ENCODE peak calls at places on chromosomes 3 and 15, in nine cellular contexts. O, X, G, V, Q, K, Y, P and R are unnamed samples.
A peak's percentile ranks its signal among the peaks of the same experiment; 100 is the strongest.

GRCh38 chr15:59371458-59372351 is 966 bp downstream of the MYO1E start:
- DNase-seq in O (peak; percentile 74), X (peak; percentile 25), G (no peak), V (no peak), Q (peak; percentile 75), K (no peak), Y (no peak), P (peak; percentile 76), R (peak; percentile 53)

GRCh38 chr3:178083906-178084823 is 452.1 kb upstream of the KCNMB2 start:
- DNase-seq in O (no peak), X (peak; percentile 77), G (peak; percentile 2), V (peak; percentile 48), Q (peak; percentile 11), K (no peak), Y (peak; percentile 11), P (no peak), R (no peak)

GRCh38 chr3:174198199-174198598 is 660.9 kb upstream of the NAALADL2 start:
- DNase-seq in O (no peak), X (peak; percentile 54), G (no peak), V (peak; percentile 17), Q (no peak), K (no peak), Y (no peak), P (no peak), R (no peak)

GRCh38 chr3:156811092-156811862 is 14.9 kb upstream of the LEKR1 start:
- DNase-seq in O (no peak), X (peak; percentile 55), G (peak; percentile 38), V (peak; percentile 76), Q (no peak), K (no peak), Y (no peak), P (no peak), R (no peak)

GRCh38 chr3:11661052-11661656 is 17.4 kb upstream of the VGLL4 start:
- DNase-seq in O (no peak), X (no peak), G (no peak), V (no peak), Q (no peak), K (no peak), Y (peak; percentile 60), P (no peak), R (no peak)

GRCh38 chr3:188043891-188044290 is 110.1 kb upstream of the LPP start:
- DNase-seq in O (no peak), X (no peak), G (no peak), V (no peak), Q (no peak), K (no peak), Y (no peak), P (no peak), R (no peak)

GRCh38 chr15:78047631-78048409 is 29.7 kb downstream of the TBC1D2B start:
- DNase-seq in O (no peak), X (peak; percentile 91), G (peak; percentile 98), V (peak; percentile 84), Q (peak; percentile 51), K (no peak), Y (no peak), P (no peak), R (no peak)

GRCh38 chr15:40594429-40594836 is 384 bp downstream of the KNL1 start:
- DNase-seq in O (peak; percentile 87), X (peak; percentile 32), G (peak; percentile 90), V (peak; percentile 54), Q (peak; percentile 71), K (no peak), Y (peak; percentile 58), P (peak; percentile 81), R (peak; percentile 82)

GRCh38 chr3:13199006-13199776 is 126.0 kb upstream of the IQSEC1 start:
- DNase-seq in O (no peak), X (no peak), G (no peak), V (no peak), Q (no peak), K (no peak), Y (no peak), P (no peak), R (no peak)

GRCh38 chr15:64112077-64112772 is 16.4 kb downstream of the SNX1 start:
- DNase-seq in O (no peak), X (peak; percentile 65), G (no peak), V (no peak), Q (peak; percentile 50), K (no peak), Y (no peak), P (no peak), R (no peak)

GRCh38 chr3:43473228-43473627 is 148.6 kb downstream of the ANO10 start:
- DNase-seq in O (no peak), X (no peak), G (no peak), V (no peak), Q (no peak), K (no peak), Y (no peak), P (no peak), R (no peak)

DNA sequence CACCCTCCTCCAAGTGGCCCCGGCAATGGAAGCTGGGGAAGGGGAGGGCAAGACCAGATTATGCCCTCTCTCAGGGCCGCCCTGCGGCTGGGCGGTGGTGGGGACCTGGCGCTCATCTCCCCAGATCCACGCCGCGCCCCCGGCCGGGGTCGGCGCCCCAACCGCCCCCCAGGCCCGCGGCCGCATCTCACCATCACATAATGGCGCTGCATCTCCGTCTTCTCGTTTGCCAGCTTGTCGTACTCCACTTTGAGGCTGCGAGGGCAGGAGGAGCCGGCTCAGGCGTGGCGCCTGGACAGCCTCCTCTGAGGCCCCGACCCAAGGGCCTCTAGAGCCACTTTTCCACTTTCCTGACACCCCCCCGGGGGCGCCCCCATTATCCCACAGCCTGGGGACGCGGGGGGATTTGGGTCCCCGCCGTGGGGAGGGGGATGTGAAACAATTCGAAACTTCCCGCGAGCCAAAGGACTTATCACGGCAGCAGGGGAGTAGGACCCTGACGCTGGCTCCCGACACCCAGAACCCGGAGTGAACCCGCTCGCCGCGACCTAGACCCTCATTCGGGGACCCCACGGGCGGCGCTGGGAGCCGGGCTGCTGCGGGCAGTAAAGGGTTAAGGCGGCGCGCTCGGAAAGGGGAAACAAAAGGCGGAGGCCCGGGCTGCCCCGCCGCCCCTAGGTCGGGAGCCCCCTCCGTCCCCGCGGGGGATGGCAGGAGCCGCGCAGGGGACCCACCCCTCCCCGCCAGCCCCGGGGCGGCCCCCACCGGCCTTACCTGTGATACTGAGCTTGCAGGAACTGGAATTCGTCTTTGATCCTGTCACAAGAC is 2.1 kb downstream of the TLE3 start:
- DNase-seq in O (no peak), X (no peak), G (peak; percentile 74), V (no peak), Q (peak; percentile 74), K (no peak), Y (no peak), P (peak; percentile 77), R (peak; percentile 71)
- H3K4me3 ChIP-seq in O (peak overlapping the region; percentile 84), X (peak overlapping the region; percentile 84), G (peak overlapping the region; percentile 88), V (peak overlapping the region; percentile 94), Q (peak overlapping the region; percentile 77), K (peak overlapping the region; percentile 96), Y (peak overlapping the region; percentile 72), P (peak overlapping the region; percentile 86), R (peak overlapping the region; percentile 94)

DNA sequence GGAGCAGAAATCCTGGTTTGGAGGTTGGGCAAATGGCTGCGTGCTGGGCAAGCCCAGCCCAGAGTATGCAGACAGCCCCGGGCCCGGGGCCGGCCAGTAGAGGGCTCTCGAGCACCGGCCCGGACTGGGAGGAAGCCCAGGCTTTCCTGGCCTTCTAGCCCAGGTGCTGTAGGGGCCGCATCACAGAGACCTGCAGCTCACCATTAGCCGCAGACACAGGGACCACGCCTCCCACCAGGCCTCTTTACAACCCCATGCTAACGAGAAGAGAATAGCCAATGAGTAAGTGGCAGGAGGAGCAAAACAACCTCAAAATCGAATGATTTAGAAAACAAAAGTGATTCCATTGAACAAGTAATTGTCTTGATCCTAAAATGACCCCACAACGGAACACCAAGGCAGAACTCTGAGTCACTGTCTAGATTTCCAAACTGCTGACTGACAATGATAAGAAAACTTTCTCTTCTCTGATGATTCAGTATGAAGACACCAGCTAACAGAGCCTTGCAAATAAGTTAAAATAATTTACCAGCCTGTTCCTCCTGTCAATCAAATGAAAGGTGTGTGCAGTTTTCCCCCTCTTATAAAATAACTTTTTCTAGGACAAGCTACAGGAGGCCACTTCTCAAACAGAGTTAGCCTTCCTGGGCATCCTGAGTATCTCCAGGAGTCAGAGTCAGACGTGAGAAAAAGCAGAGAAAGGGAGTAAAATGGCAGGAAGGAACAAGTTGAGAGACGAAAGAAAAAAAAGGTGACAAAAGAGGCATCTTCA is 102.2 kb downstream of the DGKG start:
- DNase-seq in O (peak; percentile 91), X (peak; percentile 84), G (peak; percentile 71), V (peak; percentile 51), Q (peak; percentile 90), K (no peak), Y (peak; percentile 72), P (peak; percentile 86), R (peak; percentile 82)
- TF ChIP-seq CTCF in O (peak; percentile 96), X (peak; percentile 93), G (peak; percentile 89), V (peak; percentile 90), Q (peak; percentile 84), K (peak; percentile 94), Y (peak; percentile 76), P (peak; percentile 84), R (peak; percentile 99)

GRCh38 chr15:51077565-51078153 is 17.0 kb downstream of the TNFAIP8L3 start:
- DNase-seq in O (no peak), X (peak; percentile 81), G (peak; percentile 93), V (peak; percentile 64), Q (peak; percentile 47), K (peak; percentile 50), Y (no peak), P (peak; percentile 85), R (peak; percentile 73)
- H3K4me3 ChIP-seq in O (no peak overlapping the region), X (peak overlapping the region; percentile 49), G (peak overlapping the region; percentile 62), V (peak overlapping the region; percentile 50), Q (no peak overlapping the region), K (peak overlapping the region; percentile 26), Y (no peak overlapping the region), P (peak overlapping the region; percentile 41), R (no peak overlapping the region)

DNA sequence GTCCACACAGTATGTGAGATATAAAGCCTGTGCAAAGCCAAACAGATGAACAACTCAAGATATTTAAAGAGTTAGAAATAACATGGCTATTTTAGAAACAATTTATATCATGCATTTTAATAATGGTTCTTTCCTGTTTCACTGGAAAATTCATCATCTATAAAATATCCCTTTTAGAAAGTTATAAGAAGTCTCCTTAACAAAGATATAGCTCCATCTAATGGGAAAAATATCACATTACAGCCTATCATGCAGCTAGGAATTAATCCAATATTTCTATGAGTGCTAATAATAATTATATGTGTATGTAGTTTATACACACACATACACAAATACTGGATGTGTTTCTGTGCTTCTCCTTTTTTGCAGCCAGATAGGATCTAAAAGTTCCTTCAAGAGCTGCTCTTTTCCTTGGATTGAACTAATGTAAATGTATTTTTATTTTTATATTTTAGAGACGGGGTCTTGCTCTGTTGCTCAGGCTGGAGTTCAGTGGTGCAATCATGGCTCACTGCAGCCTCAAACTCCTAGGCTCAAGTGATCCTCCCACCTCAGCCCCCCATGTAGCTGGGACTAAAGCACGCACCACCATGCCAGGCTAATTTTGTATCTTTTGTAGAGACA is 21.6 kb downstream of the RPL22L1 start:
- DNase-seq in O (no peak), X (peak; percentile 57), G (no peak), V (peak; percentile 39), Q (no peak), K (no peak), Y (no peak), P (no peak), R (no peak)
- TF ChIP-seq CTCF in O (peak; percentile 84), X (peak; percentile 49), G (no peak), V (peak; percentile 37), Q (peak; percentile 62), K (no peak), Y (peak; percentile 42), P (peak; percentile 49), R (no peak)

GRCh38 chr15:89417206-89417725 is 79.1 kb downstream of the RHCG start:
- DNase-seq in O (no peak), X (no peak), G (no peak), V (no peak), Q (no peak), K (no peak), Y (no peak), P (peak; percentile 47), R (no peak)
- H3K4me3 ChIP-seq in O (no peak overlapping the region), X (no peak overlapping the region), G (no peak overlapping the region), V (no peak overlapping the region), Q (no peak overlapping the region), K (no peak overlapping the region), Y (no peak overlapping the region), P (no peak overlapping the region), R (no peak overlapping the region)

GRCh38 chr3:143644370-143645089 is 203.7 kb downstream of the SLC9A9 start:
- DNase-seq in O (no peak), X (peak; percentile 96), G (peak; percentile 68), V (peak; percentile 85), Q (peak; percentile 84), K (peak; percentile 36), Y (peak; percentile 72), P (no peak), R (peak; percentile 14)
- TF ChIP-seq CTCF in O (peak; percentile 81), X (peak; percentile 80), G (peak; percentile 36), V (peak; percentile 65), Q (peak; percentile 78), K (peak; percentile 51), Y (peak; percentile 52), P (peak; percentile 63), R (peak; percentile 55)